ENCODE peak calls at places on chromosomes 12 and 14, in six cellular contexts. One of them, this sample, is unnamed.

GRCh38 chr14:63453443-63453936 is 89.7 kb downstream of the PPP2R5E start:
- DNase-seq in H9: no peak
- DNase-seq in H1: no peak
- DNase-seq in IMR-90: no peak
- DNase-seq in mesendoderm: no peak
- DNase-seq in trophoblast cell: peak; percentile 28
- DNase-seq in this sample: no peak

GRCh38 chr14:61753631-61754030 is 8.6 kb upstream of the SNAPC1 start:
- DNase-seq in H9: no peak
- DNase-seq in H1: no peak
- DNase-seq in IMR-90: peak; percentile 42
- DNase-seq in mesendoderm: peak; percentile 25
- DNase-seq in trophoblast cell: no peak
- DNase-seq in this sample: no peak

GRCh38 chr12:22275847-22276246 is 58.7 kb downstream of the ST8SIA1 start:
- DNase-seq in H9: peak; percentile 63
- DNase-seq in H1: no peak
- DNase-seq in IMR-90: peak; percentile 99
- DNase-seq in mesendoderm: peak; percentile 92
- DNase-seq in trophoblast cell: peak; percentile 98
- DNase-seq in this sample: no peak

GRCh38 chr14:69314327-69314726 is 54.4 kb downstream of the GALNT16 start:
- DNase-seq in H9: no peak
- DNase-seq in H1: no peak
- DNase-seq in IMR-90: no peak
- DNase-seq in mesendoderm: no peak
- DNase-seq in trophoblast cell: no peak
- DNase-seq in this sample: no peak

GRCh38 chr12:22046090-22046967 is at the start of gene CMAS:
- DNase-seq in H9: peak; percentile 93
- DNase-seq in H1: peak; percentile 90
- DNase-seq in IMR-90: peak; percentile 54
- DNase-seq in mesendoderm: peak; percentile 89
- DNase-seq in trophoblast cell: peak; percentile 11
- DNase-seq in this sample: peak; percentile 73

GRCh38 chr12:27652174-27652763 is 44.0 kb upstream of the REP15 start:
- DNase-seq in H9: peak; percentile 58
- DNase-seq in H1: no peak
- DNase-seq in IMR-90: peak; percentile 84
- DNase-seq in mesendoderm: peak; percentile 85
- DNase-seq in trophoblast cell: peak; percentile 68
- DNase-seq in this sample: peak; percentile 79

GRCh38 chr12:4116251-4117111 is 157.1 kb upstream of the CCND2 start:
- DNase-seq in H9: peak; percentile 64
- DNase-seq in H1: peak; percentile 47
- DNase-seq in IMR-90: peak; percentile 82
- DNase-seq in mesendoderm: peak; percentile 80
- DNase-seq in trophoblast cell: peak; percentile 84
- DNase-seq in this sample: no peak

GRCh38 chr14:75431827-75432226 is 4.0 kb downstream of the JDP2 start:
- DNase-seq in H9: no peak
- DNase-seq in H1: no peak
- DNase-seq in IMR-90: no peak
- DNase-seq in mesendoderm: no peak
- DNase-seq in trophoblast cell: no peak
- DNase-seq in this sample: no peak

GRCh38 chr12:79409562-79409961 is 281.2 kb downstream of the PAWR start:
- DNase-seq in H9: no peak
- DNase-seq in H1: no peak
- DNase-seq in IMR-90: peak; percentile 87
- DNase-seq in mesendoderm: peak; percentile 36
- DNase-seq in trophoblast cell: no peak
- DNase-seq in this sample: no peak

GRCh38 chr14:105087963-105088811 is 23.0 kb upstream of the GPR132 start:
- DNase-seq in H9: peak; percentile 65
- DNase-seq in H1: peak; percentile 74
- DNase-seq in IMR-90: peak; percentile 74
- DNase-seq in mesendoderm: peak; percentile 87
- DNase-seq in trophoblast cell: peak; percentile 95
- DNase-seq in this sample: peak; percentile 77

GRCh38 chr12:109160433-109160832 is 44.0 kb downstream of the ACACB start:
- DNase-seq in H9: no peak
- DNase-seq in H1: no peak
- DNase-seq in IMR-90: no peak
- DNase-seq in mesendoderm: no peak
- DNase-seq in trophoblast cell: no peak
- DNase-seq in this sample: no peak

GRCh38 chr14:103526247-103526913 is 2.6 kb upstream of the TRMT61A start:
- DNase-seq in H9: no peak
- DNase-seq in H1: no peak
- DNase-seq in IMR-90: no peak
- DNase-seq in mesendoderm: no peak
- DNase-seq in trophoblast cell: no peak
- DNase-seq in this sample: no peak

GRCh38 chr12:124539084-124540041 is 28.0 kb downstream of the NCOR2 start:
- DNase-seq in H9: no peak
- DNase-seq in H1: no peak
- DNase-seq in IMR-90: no peak
- DNase-seq in mesendoderm: no peak
- DNase-seq in trophoblast cell: no peak
- DNase-seq in this sample: no peak
- H3K18ac ChIP-seq in H9: no peak overlapping the region
- H3K18ac ChIP-seq in H1: peak overlapping the region; percentile 71
- H3K18ac ChIP-seq in IMR-90: no peak overlapping the region
- H3K18ac ChIP-seq in mesendoderm: no peak overlapping the region
- H3K18ac ChIP-seq in trophoblast cell: peak overlapping the region; percentile 22
- H3K18ac ChIP-seq in this sample: peak overlapping the region; percentile 87

GRCh38 chr14:55088356-55088755 is 36.9 kb downstream of the MAPK1IP1L start:
- DNase-seq in H9: no peak
- DNase-seq in H1: no peak
- DNase-seq in IMR-90: no peak
- DNase-seq in mesendoderm: no peak
- DNase-seq in trophoblast cell: no peak
- DNase-seq in this sample: no peak
- H3K18ac ChIP-seq in H9: no peak overlapping the region
- H3K18ac ChIP-seq in H1: no peak overlapping the region
- H3K18ac ChIP-seq in IMR-90: no peak overlapping the region
- H3K18ac ChIP-seq in mesendoderm: no peak overlapping the region
- H3K18ac ChIP-seq in trophoblast cell: no peak overlapping the region
- H3K18ac ChIP-seq in this sample: no peak overlapping the region

DNA sequence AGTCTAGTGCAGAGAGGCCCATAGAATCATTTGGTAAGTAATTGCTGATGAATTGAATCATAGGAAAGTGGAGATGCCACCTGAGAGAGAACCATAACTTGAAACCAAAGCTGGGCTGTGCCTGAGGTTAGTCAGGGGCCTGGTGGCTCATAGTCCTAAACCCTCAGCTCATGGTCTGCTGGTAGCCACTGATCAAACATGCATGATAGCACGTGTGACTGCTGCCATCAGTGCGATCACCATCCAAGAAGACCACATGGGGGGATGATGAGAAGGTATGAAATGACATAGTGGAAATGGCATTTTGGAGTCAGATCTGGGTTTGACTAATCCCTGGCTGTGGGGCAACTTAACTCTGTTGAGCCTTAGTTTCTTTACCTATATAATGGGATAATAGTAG is 190.5 kb downstream of the CACNA1C start:
- DNase-seq in H9: no peak
- DNase-seq in H1: no peak
- DNase-seq in IMR-90: peak; percentile 32
- DNase-seq in mesendoderm: peak; percentile 70
- DNase-seq in trophoblast cell: peak; percentile 96
- DNase-seq in this sample: no peak
- H3K18ac ChIP-seq in H9: no peak overlapping the region
- H3K18ac ChIP-seq in H1: no peak overlapping the region
- H3K18ac ChIP-seq in IMR-90: peak overlapping the region; percentile 93
- H3K18ac ChIP-seq in mesendoderm: no peak overlapping the region
- H3K18ac ChIP-seq in trophoblast cell: no peak overlapping the region
- H3K18ac ChIP-seq in this sample: no peak overlapping the region

GRCh38 chr12:121130866-121131373 is 1.8 kb upstream of the P2RX7 start:
- DNase-seq in H9: no peak
- DNase-seq in H1: no peak
- DNase-seq in IMR-90: no peak
- DNase-seq in mesendoderm: no peak
- DNase-seq in trophoblast cell: no peak
- DNase-seq in this sample: no peak

GRCh38 chr12:121131941-121132341 is 735 bp upstream of the P2RX7 start:
- DNase-seq in H9: no peak
- DNase-seq in H1: no peak
- DNase-seq in IMR-90: no peak
- DNase-seq in mesendoderm: no peak
- DNase-seq in trophoblast cell: peak; percentile 74
- DNase-seq in this sample: no peak

GRCh38 chr12:121129705-121130147 is 3.0 kb upstream of the P2RX7 start:
- DNase-seq in H9: no peak
- DNase-seq in H1: no peak
- DNase-seq in IMR-90: no peak
- DNase-seq in mesendoderm: no peak
- DNase-seq in trophoblast cell: no peak
- DNase-seq in this sample: no peak

GRCh38 chr12:121127501-121127900 is 5.2 kb upstream of the P2RX7 start:
- DNase-seq in H9: no peak
- DNase-seq in H1: no peak
- DNase-seq in IMR-90: no peak
- DNase-seq in mesendoderm: no peak
- DNase-seq in trophoblast cell: no peak
- DNase-seq in this sample: no peak

DNA sequence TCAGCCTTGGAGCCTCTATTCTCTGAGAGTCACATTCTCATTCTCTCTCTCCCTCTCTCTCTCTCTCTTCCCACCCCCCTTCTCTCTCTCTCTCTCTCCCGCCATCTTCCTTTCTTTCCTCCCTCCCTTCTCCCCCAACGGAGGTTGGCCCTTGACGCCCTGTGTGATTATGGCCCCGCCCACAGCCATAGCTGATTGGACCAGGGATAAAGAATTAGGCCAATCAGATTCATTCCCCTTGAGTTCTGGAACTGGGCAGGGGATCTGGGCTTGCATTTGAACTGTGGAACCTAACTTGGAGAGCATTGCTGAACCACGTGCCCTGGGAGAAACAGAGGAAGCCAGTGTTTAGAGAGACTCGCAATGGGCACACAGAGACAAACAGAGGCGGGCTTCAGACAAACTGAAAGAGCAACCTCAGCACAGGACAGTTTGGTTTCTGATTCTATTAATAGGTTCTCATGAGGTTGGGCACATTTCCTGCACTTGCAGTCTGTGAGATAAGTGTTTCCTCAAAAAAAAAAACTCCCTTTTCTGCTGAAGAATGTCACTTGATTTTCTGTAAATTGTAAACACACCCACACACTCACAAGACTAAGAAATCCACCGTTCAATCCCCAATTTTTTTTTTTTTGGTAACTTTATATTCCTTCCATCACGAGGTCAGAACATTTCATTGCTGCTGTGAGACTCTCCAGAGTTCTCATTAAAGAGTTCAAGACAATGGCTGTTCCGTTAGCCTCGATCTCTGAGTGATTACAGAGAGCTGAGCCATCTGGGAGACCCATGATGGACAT is 3.6 kb upstream of the P2RX7 start:
- DNase-seq in H9: peak; percentile 72
- DNase-seq in H1: peak; percentile 53
- DNase-seq in IMR-90: peak; percentile 27
- DNase-seq in mesendoderm: peak; percentile 50
- DNase-seq in trophoblast cell: no peak
- DNase-seq in this sample: no peak
- H3K18ac ChIP-seq in H9: no peak overlapping the region
- H3K18ac ChIP-seq in H1: no peak overlapping the region
- H3K18ac ChIP-seq in IMR-90: no peak overlapping the region
- H3K18ac ChIP-seq in mesendoderm: no peak overlapping the region
- H3K18ac ChIP-seq in trophoblast cell: no peak overlapping the region
- H3K18ac ChIP-seq in this sample: peak overlapping the region; percentile 25

DNA sequence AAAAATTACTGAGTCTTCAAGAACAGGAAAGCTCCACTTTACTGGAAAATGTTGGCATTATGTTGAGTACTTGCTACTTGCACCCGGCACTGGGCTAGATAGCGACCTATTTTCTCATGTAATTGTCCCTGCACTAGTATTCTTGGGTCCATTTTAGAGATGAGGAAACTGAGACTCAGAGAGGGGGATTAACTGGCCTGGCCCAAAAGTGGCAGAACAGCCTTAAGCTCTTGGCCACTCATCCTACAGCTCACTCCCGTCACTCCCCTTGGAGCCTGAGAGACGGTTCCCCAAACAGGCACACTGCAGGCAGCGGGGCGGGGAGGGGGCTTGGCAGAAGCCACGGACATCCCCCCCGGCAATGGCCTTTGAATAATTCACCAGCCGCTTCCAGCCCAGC is 113.9 kb downstream of the SCARB1 start:
- DNase-seq in H9: no peak
- DNase-seq in H1: no peak
- DNase-seq in IMR-90: no peak
- DNase-seq in mesendoderm: no peak
- DNase-seq in trophoblast cell: no peak
- DNase-seq in this sample: no peak
- H3K18ac ChIP-seq in H9: no peak overlapping the region
- H3K18ac ChIP-seq in H1: no peak overlapping the region
- H3K18ac ChIP-seq in IMR-90: no peak overlapping the region
- H3K18ac ChIP-seq in mesendoderm: no peak overlapping the region
- H3K18ac ChIP-seq in trophoblast cell: no peak overlapping the region
- H3K18ac ChIP-seq in this sample: no peak overlapping the region

DNA sequence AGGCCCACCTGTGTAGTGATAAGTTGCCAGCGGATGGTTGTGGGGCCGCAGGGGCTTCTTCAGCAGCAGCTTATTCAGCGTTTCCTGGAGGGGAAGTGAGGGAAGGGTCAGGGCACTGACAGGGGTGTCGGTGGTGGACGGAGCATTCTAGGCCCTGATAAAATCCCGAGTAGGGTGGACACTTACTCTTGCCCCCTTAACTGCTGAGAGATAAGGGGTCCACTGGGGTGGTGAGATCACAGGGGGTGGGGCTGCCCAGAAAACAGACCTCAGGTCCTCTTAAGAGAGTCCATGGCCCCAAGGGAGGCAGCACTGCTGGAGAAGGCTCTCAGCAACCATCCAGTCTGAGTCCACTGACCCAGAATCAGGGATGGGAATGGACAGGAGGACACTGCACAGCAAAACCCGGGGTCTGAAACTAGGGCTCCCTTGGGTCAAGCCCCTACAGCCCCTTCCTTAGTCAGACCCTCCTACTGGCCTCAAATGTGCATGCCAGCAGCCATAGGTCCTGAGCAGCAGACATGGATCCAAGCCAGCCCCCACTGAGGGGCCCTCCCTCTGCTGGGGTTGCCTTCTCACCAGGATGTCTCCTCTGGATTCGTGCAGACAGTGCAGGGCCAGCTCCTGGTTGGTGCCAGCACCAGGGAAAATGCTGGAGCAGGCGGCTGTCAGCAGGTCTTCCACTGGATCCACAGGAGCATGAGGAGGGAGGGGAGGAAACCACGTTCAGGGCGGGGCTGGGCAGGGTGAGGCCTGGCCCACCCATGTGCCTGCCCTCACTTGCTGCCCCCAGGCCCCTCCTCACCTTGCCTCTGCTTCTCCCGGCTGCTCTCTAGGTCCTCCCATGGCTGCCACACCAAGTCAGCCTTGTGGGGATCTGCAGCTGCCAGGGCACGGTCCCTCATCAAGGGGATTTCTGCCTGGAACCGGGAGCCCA is 12.1 kb upstream of the PNMA1 start:
- DNase-seq in H9: no peak
- DNase-seq in H1: no peak
- DNase-seq in IMR-90: no peak
- DNase-seq in mesendoderm: no peak
- DNase-seq in trophoblast cell: no peak
- DNase-seq in this sample: no peak
- H3K18ac ChIP-seq in H9: no peak overlapping the region
- H3K18ac ChIP-seq in H1: no peak overlapping the region
- H3K18ac ChIP-seq in IMR-90: no peak overlapping the region
- H3K18ac ChIP-seq in mesendoderm: peak overlapping the region; percentile 4
- H3K18ac ChIP-seq in trophoblast cell: no peak overlapping the region
- H3K18ac ChIP-seq in this sample: no peak overlapping the region